ENCODE peak calls at places on chromosomes 16 and 17, in seven cellular contexts. J is colonic mucosa, A is heart right ventricle, N is mammary epithelial cell, H is uterus, E is cardiac muscle cell, F is OCI-LY7. K is an unnamed sample. For H3K4me1, the result is how much of the 10 kb centered on the place peaks cover.

GRCh38 chr17:72602517-72603345 is 481.9 kb downstream of the SOX9 start:
- DNase-seq in J (peak), A (no peak), N (peak), H (no peak), E (no peak), F (peak), K (peak)

GRCh38 chr16:4800290-4801041 is 2.0 kb downstream of the ROGDI start:
- DNase-seq in J (peak), A (peak), N (peak), H (no peak), E (no peak), F (no peak), K (peak)

GRCh38 chr17:53032861-53033271 is 789.9 kb upstream of the KIF2B start:
- DNase-seq in J (peak), A (no peak), N (peak), H (no peak), E (peak), F (peak), K (no peak)

GRCh38 chr16:83899272-83899897 is 470 bp downstream of the MLYCD start:
- DNase-seq in J (peak), A (peak), N (peak), H (no peak), E (peak), F (peak), K (peak)

GRCh38 chr17:82709024-82709675 is 7.4 kb upstream of the FN3KRP start:
- DNase-seq in J (no peak), A (no peak), N (no peak), H (no peak), E (no peak), F (peak), K (no peak)

GRCh38 chr16:8729779-8730334 is 55.4 kb downstream of the ABAT start:
- DNase-seq in J (no peak), A (no peak), N (no peak), H (no peak), E (no peak), F (peak), K (no peak)

GRCh38 chr16:11783319-11784047 is 13.6 kb downstream of the ZC3H7A start:
- DNase-seq in J (peak), A (no peak), N (peak), H (no peak), E (no peak), F (peak), K (no peak)

GRCh38 chr17:76672270-76672851 is 28.8 kb upstream of the ST6GALNAC1 start:
- DNase-seq in J (peak), A (no peak), N (no peak), H (no peak), E (no peak), F (peak), K (no peak)

GRCh38 chr17:30196504-30196903 is 39.0 kb downstream of the SLC6A4 start:
- DNase-seq in J (no peak), A (no peak), N (no peak), H (no peak), E (no peak), F (no peak), K (no peak)

GRCh38 chr16:30407794-30408534 is 558 bp downstream of the ZNF771 start:
- DNase-seq in J (no peak), A (no peak), N (no peak), H (no peak), E (no peak), F (no peak), K (no peak)

GRCh38 chr16:75385507-75386152 is 47.7 kb downstream of the CFDP1 start:
- DNase-seq in J (no peak), A (no peak), N (peak), H (no peak), E (peak), F (peak), K (no peak)

GRCh38 chr17:58491510-58492045 is 3.4 kb upstream of the HSF5 start:
- DNase-seq in J (no peak), A (no peak), N (no peak), H (no peak), E (no peak), F (no peak), K (no peak)

GRCh38 chr16:53022374-53022773 is 30.3 kb downstream of the CHD9NB start:
- DNase-seq in J (peak), A (no peak), N (peak), H (no peak), E (peak), F (peak), K (no peak)

GRCh38 chr16:11401161-11402050 is 56.1 kb downstream of the RMI2 start:
- DNase-seq in J (no peak), A (peak), N (peak), H (no peak), E (no peak), F (no peak), K (peak)

GRCh38 chr16:57764341-57765159 is 29.0 kb downstream of the KATNB1 start:
- DNase-seq in J (no peak), A (no peak), N (peak), H (no peak), E (no peak), F (peak), K (peak)

GRCh38 chr17:45299311-45299710 is 17.5 kb downstream of the MAP3K14 start:
- DNase-seq in J (no peak), A (no peak), N (no peak), H (no peak), E (peak), F (peak), K (no peak)

GRCh38 chr17:50763716-50764450 is 3.4 kb downstream of the ANKRD40CL start:
- DNase-seq in J (peak), A (no peak), N (no peak), H (no peak), E (no peak), F (no peak), K (no peak)

GRCh38 chr16:65889533-65889966 is 476.9 kb upstream of the CDH5 start:
- DNase-seq in J (no peak), A (no peak), N (peak), H (no peak), E (no peak), F (no peak), K (no peak)

GRCh38 chr17:61514491-61514890 is 62.3 kb downstream of the TBX4 start:
- DNase-seq in J (no peak), A (no peak), N (no peak), H (no peak), E (no peak), F (no peak), K (no peak)

GRCh38 chr16:75457485-75458021 is 6.9 kb downstream of the TMEM170A start:
- DNase-seq in J (no peak), A (no peak), N (no peak), H (no peak), E (no peak), F (no peak), K (no peak)

GRCh38 chr16:65114527-65114926 is 7.3 kb downstream of the CDH11 start:
- DNase-seq in J (no peak), A (no peak), N (no peak), H (no peak), E (no peak), F (no peak), K (no peak)

GRCh38 chr17:59838196-59838911 is 54.4 kb downstream of the TUBD1 start:
- DNase-seq in J (peak), A (no peak), N (no peak), H (no peak), E (no peak), F (no peak), K (no peak)

GRCh38 chr17:78284146-78284545 is 52.7 kb downstream of the TMEM235 start:
- DNase-seq in J (no peak), A (no peak), N (no peak), H (no peak), E (no peak), F (no peak), K (no peak)

GRCh38 chr16:89365044-89365467 is 125.3 kb downstream of the ANKRD11 start:
- DNase-seq in J (no peak), A (no peak), N (peak), H (no peak), E (no peak), F (no peak), K (no peak)
- H3K4me1 ChIP-seq in J (under half), A (half or more), N (half or more), H (under half), E (under half), F (half or more), K (half or more)

GRCh38 chr16:85856054-85856453 is 42.9 kb upstream of the IRF8 start:
- DNase-seq in J (peak), A (no peak), N (no peak), H (no peak), E (no peak), F (no peak), K (no peak)

GRCh38 chr16:85856585-85856984 is 42.4 kb upstream of the IRF8 start:
- DNase-seq in J (peak), A (no peak), N (no peak), H (no peak), E (no peak), F (no peak), K (no peak)

GRCh38 chr16:85858984-85859817 is 39.8 kb upstream of the IRF8 start:
- DNase-seq in J (peak), A (no peak), N (no peak), H (no peak), E (no peak), F (no peak), K (no peak)

GRCh38 chr16:85859818-85860125 is 39.2 kb upstream of the IRF8 start:
- DNase-seq in J (no peak), A (no peak), N (no peak), H (no peak), E (no peak), F (no peak), K (no peak)

GRCh38 chr16:85857406-85857805 is 41.6 kb upstream of the IRF8 start:
- DNase-seq in J (peak), A (no peak), N (no peak), H (no peak), E (no peak), F (no peak), K (peak)
- H3K4me1 ChIP-seq in J (under half), A (under half), N (under half), H (under half), E (under half), F (under half), K (under half)

GRCh38 chr17:39635614-39636176 is 1.2 kb upstream of the STARD3 start:
- DNase-seq in J (no peak), A (no peak), N (no peak), H (no peak), E (no peak), F (no peak), K (no peak)
- H3K4me1 ChIP-seq in J (under half), A (half or more), N (under half), H (under half), E (under half), F (under half), K (under half)

DNA sequence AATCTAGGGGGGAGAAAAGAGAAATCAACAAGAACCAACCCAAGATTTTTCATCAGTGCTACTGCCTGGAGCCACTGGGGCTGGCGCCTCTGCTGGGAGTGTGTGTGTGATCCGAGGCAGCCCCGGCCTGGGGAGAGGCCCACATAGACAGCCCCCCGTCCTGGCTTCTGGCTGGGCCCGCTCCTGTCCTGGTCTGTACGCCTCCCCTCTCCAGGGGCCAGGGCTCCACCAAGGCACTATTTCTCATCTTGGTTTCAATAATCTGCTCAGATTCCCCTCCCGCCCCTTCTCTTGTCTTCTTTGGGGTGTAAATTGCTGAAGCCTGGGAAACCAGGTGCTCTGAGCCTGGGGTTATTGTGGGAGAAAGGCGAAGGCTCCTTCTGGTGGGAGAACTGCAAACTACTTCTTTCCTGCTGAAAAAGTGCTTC is 7.8 kb downstream of the BAHCC1 start:
- DNase-seq in J (no peak), A (no peak), N (no peak), H (no peak), E (peak), F (no peak), K (no peak)
- H3K4me1 ChIP-seq in J (under half), A (half or more), N (under half), H (under half), E (half or more), F (under half), K (under half)

GRCh38 chr16:81555660-81556059 is 111.1 kb downstream of the CMIP start:
- DNase-seq in J (no peak), A (no peak), N (no peak), H (no peak), E (no peak), F (no peak), K (no peak)
- H3K4me1 ChIP-seq in J (under half), A (half or more), N (under half), H (under half), E (under half), F (under half), K (under half)

GRCh38 chr16:1189455-1189854 is 35.6 kb downstream of the TPSG1 start:
- DNase-seq in J (no peak), A (no peak), N (no peak), H (no peak), E (no peak), F (no peak), K (no peak)
- H3K4me1 ChIP-seq in J (under half), A (under half), N (under half), H (under half), E (under half), F (under half), K (under half)

GRCh38 chr17:14196337-14196997 is 40.2 kb downstream of the CDRT15 start:
- DNase-seq in J (no peak), A (no peak), N (no peak), H (no peak), E (no peak), F (peak), K (no peak)
- H3K4me1 ChIP-seq in J (under half), A (half or more), N (under half), H (under half), E (under half), F (under half), K (under half)